ENCODE peak calls at places on chromosomes 16 and 17, in nine cellular contexts. Q, S, V, L, O, W, D, H and U are unnamed samples.

GRCh38 chr16:86477642-86478041 is 32.7 kb upstream of the FOXF1 start:
- DNase-seq in S (no peak), V (no peak), L (no peak), O (no peak), D (no peak), Q (peak), H (no peak), W (peak), U (peak)

GRCh38 chr16:50839920-50840729 is 98.2 kb downstream of the CYLD start:
- DNase-seq in Q (no peak), L (no peak), O (no peak), H (no peak), W (no peak), D (no peak), V (peak), S (no peak), U (no peak)

GRCh38 chr16:11105038-11105903 is 150.7 kb downstream of the SOCS1 start:
- DNase-seq in D (peak), S (peak), H (no peak), Q (peak), O (peak), W (peak), L (no peak), V (no peak), U (peak)

GRCh38 chr17:35254107-35254802 is 11.4 kb downstream of the SLFN5 start:
- DNase-seq in H (no peak), L (peak), Q (peak), S (no peak), V (no peak), D (peak), O (no peak), W (peak), U (peak)

GRCh38 chr16:4506450-4506849 is 30.3 kb downstream of the HMOX2 start:
- DNase-seq in H (no peak), O (no peak), D (peak), Q (peak), W (peak), L (peak), V (peak), S (no peak), U (peak)

GRCh38 chr16:80899804-80900592 is 95.6 kb upstream of the CDYL2 start:
- DNase-seq in O (no peak), S (peak), D (peak), H (no peak), W (peak), V (no peak), Q (peak), L (no peak), U (peak)

GRCh38 chr16:57564571-57565270 is 22.3 kb downstream of the ADGRG5 start:
- DNase-seq in L (no peak), S (no peak), O (no peak), W (peak), D (no peak), V (no peak), Q (no peak), H (no peak), U (peak)

GRCh38 chr16:87321336-87322107 is 4.3 kb upstream of the C16orf95 start:
- DNase-seq in V (no peak), S (peak), H (no peak), L (no peak), Q (no peak), W (no peak), O (no peak), D (no peak), U (no peak)

GRCh38 chr17:79534851-79535727 is 75.8 kb downstream of the RBFOX3 start:
- DNase-seq in W (no peak), D (no peak), L (no peak), S (peak), O (peak), V (no peak), Q (no peak), H (no peak), U (no peak)

GRCh38 chr17:82343560-82343959 is 10.0 kb upstream of the SECTM1 start:
- DNase-seq in W (no peak), O (no peak), D (no peak), L (no peak), S (no peak), V (peak), Q (no peak), H (no peak), U (no peak)
- TF ChIP-seq CTCF in W (no peak), O (no peak), D (no peak), L (no peak), S (no peak), V (no peak), Q (no peak), H (no peak), U (no peak)

GRCh38 chr17:43170766-43171681 is at the start of gene NBR1:
- DNase-seq in Q (peak), W (peak), D (peak), V (peak), L (peak), H (peak), S (peak), O (peak), U (peak)
- TF ChIP-seq CTCF in Q (no peak), W (peak), D (no peak), V (peak), L (no peak), H (peak), S (no peak), O (peak), U (peak)

DNA sequence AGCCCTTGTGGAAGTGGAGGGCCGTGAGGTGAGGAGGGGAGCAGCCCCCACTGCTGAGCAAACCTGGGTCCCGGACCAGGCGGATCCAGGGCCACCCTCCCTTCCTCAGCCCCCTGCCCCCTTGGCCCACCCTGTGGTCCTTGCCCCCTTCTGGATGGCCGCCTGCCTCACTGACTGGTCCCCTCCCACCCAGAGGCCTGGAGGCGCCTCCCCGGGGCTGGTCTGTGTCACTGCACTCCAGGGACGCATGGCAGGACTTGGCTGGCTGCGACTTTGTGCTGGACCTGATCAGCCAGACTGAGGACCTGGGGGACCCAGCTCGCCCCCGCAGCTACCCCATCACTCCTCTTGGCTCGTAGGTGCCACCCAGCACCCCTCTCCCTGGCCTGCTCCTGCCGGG is 19.2 kb upstream of the SMIM5 start:
- DNase-seq in Q (no peak), O (no peak), L (no peak), V (peak), W (no peak), H (no peak), D (no peak), S (no peak), U (no peak)
- TF ChIP-seq CTCF in Q (peak), O (no peak), L (peak), V (peak), W (no peak), H (no peak), D (no peak), S (no peak), U (peak)

GRCh38 chr17:65194670-65195334 is 57.6 kb downstream of the RGS9 start:
- DNase-seq in L (no peak), Q (no peak), V (peak), W (peak), D (no peak), H (no peak), O (no peak), S (no peak), U (no peak)

GRCh38 chr17:65193305-65194293 is 56.4 kb downstream of the RGS9 start:
- DNase-seq in V (no peak), H (no peak), O (no peak), W (no peak), S (no peak), D (no peak), L (no peak), Q (no peak), U (no peak)

GRCh38 chr17:65195716-65196115 is 58.5 kb downstream of the RGS9 start:
- DNase-seq in Q (no peak), V (no peak), W (no peak), D (no peak), O (no peak), S (no peak), L (no peak), H (no peak), U (no peak)

GRCh38 chr17:65198653-65199382 is 61.6 kb downstream of the RGS9 start:
- DNase-seq in O (no peak), V (peak), H (no peak), W (peak), L (peak), S (no peak), Q (peak), D (peak), U (peak)

DNA sequence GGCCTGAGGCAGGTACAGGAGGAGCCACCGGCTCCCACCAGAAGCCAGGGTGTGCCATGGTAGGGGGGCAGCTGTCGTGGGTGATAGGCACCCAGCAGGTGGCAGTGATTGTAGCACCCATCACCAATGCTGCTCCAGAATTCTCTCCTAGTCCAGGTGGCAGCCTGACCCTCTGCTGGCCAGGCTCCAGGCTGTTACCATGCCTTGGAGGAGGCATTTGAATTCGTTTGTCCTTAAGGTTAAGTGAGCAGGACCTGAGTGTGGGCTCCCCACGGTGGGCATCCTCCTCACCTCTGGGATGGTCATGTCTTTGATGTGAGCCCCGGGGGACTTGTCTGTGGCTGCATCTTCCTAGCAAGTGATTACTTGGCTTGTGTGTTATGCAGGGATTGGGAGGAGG is 59.4 kb downstream of the RGS9 start:
- DNase-seq in H (no peak), O (no peak), W (no peak), D (no peak), L (no peak), V (no peak), S (no peak), Q (no peak), U (no peak)
- TF ChIP-seq CTCF in H (no peak), O (no peak), W (no peak), D (no peak), L (no peak), V (no peak), S (no peak), Q (no peak), U (peak)

DNA sequence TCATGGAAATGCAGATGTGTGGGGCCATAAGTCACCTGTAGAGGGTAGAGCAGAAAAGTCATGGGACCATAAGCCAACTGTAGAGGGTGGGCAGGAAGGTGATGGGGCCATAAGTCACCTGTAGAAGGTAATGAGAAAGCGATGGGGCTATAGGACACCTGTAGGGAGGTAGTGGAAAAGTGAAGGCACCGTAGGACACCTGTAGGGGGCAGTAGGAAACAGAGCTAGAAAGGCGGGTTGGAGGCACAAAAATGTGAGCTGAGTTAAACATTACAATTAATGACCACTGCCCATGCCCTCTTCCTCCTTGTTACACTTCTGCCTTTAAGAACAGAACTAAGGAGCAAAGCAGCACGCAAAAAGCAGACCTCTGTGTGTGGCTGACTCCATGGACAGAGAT is 150.1 kb downstream of the SHISA6 start:
- DNase-seq in Q (no peak), O (no peak), W (no peak), L (no peak), H (no peak), V (peak), S (no peak), D (no peak), U (no peak)
- TF ChIP-seq CTCF in Q (no peak), O (no peak), W (no peak), L (no peak), H (no peak), V (no peak), S (peak), D (no peak), U (no peak)

GRCh38 chr16:88820335-88821025 is 8.8 kb upstream of the APRT start:
- DNase-seq in W (no peak), L (no peak), S (no peak), D (no peak), V (no peak), H (no peak), Q (no peak), O (no peak), U (no peak)
- TF ChIP-seq CTCF in W (no peak), L (no peak), S (no peak), D (no peak), V (no peak), H (no peak), Q (no peak), O (no peak), U (no peak)

DNA sequence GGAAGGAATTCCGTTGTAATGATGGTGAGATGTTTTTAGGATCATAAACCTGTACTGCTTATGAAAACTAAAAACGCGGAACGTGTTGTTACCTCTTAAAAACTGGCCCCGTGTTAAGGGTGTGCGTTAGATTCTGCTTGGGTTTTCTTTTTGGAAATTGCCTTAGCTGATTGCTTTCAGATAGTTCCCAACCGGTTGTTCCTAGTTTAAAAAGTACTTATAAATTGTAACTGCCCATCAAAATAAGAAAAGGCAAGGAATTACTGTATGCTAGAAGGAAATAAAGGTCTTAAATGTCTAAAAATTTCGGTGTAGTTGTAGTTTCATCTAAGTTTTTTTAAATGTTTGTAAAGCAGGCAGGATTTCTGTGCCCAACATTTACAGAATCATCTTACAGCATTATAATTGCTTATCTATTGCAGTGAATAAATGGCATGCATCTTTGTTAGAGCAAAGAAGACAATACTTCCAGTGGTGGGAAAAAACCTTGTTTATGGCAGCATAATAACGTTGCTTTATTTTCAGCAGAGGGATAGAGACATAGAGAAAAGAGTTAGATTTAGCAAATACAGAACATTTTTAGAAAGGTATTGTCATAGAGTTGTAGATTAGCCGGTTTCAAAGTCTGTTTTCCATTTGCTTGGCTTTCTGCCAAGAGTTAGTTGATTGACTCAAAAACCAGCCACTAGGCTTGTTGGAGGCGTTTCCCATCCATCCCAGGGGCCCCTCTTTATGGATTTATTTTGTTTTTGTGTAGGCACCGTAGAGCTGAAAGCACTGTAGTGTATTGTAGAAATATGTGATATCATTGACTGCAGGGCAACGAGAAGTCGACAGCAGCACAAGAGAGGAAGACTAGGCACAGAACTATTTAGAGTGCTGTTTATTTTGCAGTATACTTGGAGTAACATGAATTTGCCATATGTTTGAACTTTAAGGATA is 1.7 kb downstream of the PPM1D start:
- DNase-seq in H (no peak), D (peak), Q (peak), L (peak), O (no peak), V (peak), S (no peak), W (peak), U (peak)
- TF ChIP-seq CTCF in H (peak), D (no peak), Q (no peak), L (no peak), O (no peak), V (no peak), S (no peak), W (no peak), U (peak)

GRCh38 chr17:67834634-67835033 is 9.3 kb downstream of the BPTF start:
- DNase-seq in H (no peak), S (no peak), W (no peak), V (no peak), Q (no peak), L (no peak), O (no peak), D (no peak), U (no peak)

GRCh38 chr17:67831268-67831667 is 6.0 kb downstream of the BPTF start:
- DNase-seq in Q (no peak), V (no peak), O (no peak), W (no peak), H (no peak), S (no peak), D (no peak), L (no peak), U (no peak)

GRCh38 chr17:67833134-67833533 is 7.8 kb downstream of the BPTF start:
- DNase-seq in W (no peak), V (no peak), S (no peak), Q (no peak), H (no peak), L (no peak), D (no peak), O (no peak), U (no peak)

GRCh38 chr17:67836205-67836987 is 11.1 kb downstream of the BPTF start:
- DNase-seq in V (no peak), W (peak), L (no peak), O (no peak), S (no peak), D (no peak), H (no peak), Q (no peak), U (peak)

DNA sequence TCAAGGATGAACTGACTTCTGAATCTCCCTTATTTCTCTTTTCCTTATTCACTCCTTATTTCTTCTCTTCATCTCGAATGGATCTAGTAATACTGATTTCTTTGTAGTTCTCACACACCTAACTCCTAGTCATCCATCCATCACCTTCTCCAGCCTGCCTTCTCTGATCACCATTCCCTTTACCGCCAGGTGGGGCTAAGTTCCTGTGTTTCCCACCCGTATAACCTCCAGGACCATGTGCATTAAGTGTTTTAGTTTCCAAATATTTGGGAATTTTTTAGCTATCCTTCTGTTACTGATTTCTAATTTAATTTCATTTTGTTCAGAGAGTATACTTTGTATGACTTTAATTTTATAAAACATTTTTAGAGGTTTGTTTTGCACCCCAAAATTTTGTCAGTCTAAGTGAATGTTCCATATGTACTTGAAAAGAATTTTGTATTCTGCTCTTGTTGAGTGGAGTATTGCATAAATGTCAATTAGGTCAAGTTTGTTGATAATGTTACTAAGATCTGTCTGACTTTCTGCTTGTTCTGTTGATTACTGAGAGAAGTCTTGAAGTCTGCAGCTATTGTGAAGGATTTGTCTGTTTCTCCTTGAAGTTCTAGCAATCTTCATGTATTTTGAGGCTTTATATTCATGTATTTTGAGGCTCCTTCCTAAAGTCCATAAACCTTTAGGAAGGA is 8.8 kb downstream of the BPTF start:
- DNase-seq in D (no peak), V (peak), L (no peak), Q (no peak), H (no peak), S (no peak), W (no peak), O (no peak), U (no peak)
- TF ChIP-seq CTCF in D (no peak), V (peak), L (no peak), Q (no peak), H (no peak), S (no peak), W (no peak), O (no peak), U (peak)

GRCh38 chr17:18004901-18005305 is 32.2 kb downstream of the DRC3 start:
- DNase-seq in V (peak), S (no peak), O (no peak), H (no peak), D (no peak), W (no peak), Q (no peak), L (no peak), U (no peak)
- TF ChIP-seq CTCF in V (peak), S (no peak), O (no peak), H (peak), D (no peak), W (peak), Q (peak), L (peak), U (peak)